ENCODE peak calls at places on chromosomes 5 and 9, in six cellular contexts. G, H, P, L, Z and U are unnamed samples.
A peak's percentile ranks its signal among the peaks of the same experiment; 100 is the strongest.

GRCh38 chr5:159181152-159181551 is 28.2 kb downstream of the RNF145 start:
- DNase-seq in G (no peak), H (no peak), P (peak; percentile 52), L (no peak), Z (no peak), U (no peak)

GRCh38 chr5:133907075-133907474 is 61.4 kb downstream of the C5orf15 start:
- DNase-seq in G (no peak), H (no peak), P (no peak), L (peak; percentile 77), Z (no peak), U (no peak)

GRCh38 chr5:1759378-1759970 is 40.2 kb downstream of the MRPL36 start:
- DNase-seq in G (no peak), H (no peak), P (no peak), L (no peak), Z (no peak), U (no peak)

GRCh38 chr9:134643306-134643705 is 1.7 kb downstream of the COL5A1 start:
- DNase-seq in G (no peak), H (no peak), P (peak; percentile 80), L (no peak), Z (peak; percentile 37), U (no peak)

GRCh38 chr9:27520986-27521385 is 3.1 kb upstream of the IFNK start:
- DNase-seq in G (no peak), H (no peak), P (no peak), L (no peak), Z (no peak), U (no peak)

GRCh38 chr9:121599186-121599871 is 52.1 kb upstream of the DAB2IP start:
- DNase-seq in G (no peak), H (no peak), P (peak; percentile 66), L (no peak), Z (no peak), U (no peak)

GRCh38 chr9:129776938-129777768 is 24.3 kb upstream of the PTGES start:
- DNase-seq in G (peak; percentile 99), H (no peak), P (peak; percentile 100), L (no peak), Z (peak; percentile 100), U (peak; percentile 15)

GRCh38 chr5:149656576-149657182 is 73.4 kb upstream of the PPARGC1B start:
- DNase-seq in G (no peak), H (no peak), P (peak; percentile 25), L (peak; percentile 24), Z (no peak), U (no peak)

GRCh38 chr9:35380619-35381018 is 109.3 kb upstream of the RUSC2 start:
- DNase-seq in G (no peak), H (no peak), P (no peak), L (no peak), Z (no peak), U (no peak)

GRCh38 chr5:179422213-179422839 is 77.1 kb upstream of the ADAMTS2 start:
- DNase-seq in G (no peak), H (no peak), P (no peak), L (no peak), Z (no peak), U (no peak)